ENCODE peak calls at places on chromosomes 6 and 20, in ten cellular contexts. Y, M, D, K, T, W, E, F, L and P are unnamed samples.

GRCh38 chr20:17967595-17968365 is 814 bp downstream of the SNX5 start:
- DNase-seq in K (no peak), D (no peak), L (no peak), M (no peak), T (peak; percentile 43), Y (no peak), W (peak; percentile 63), F (no peak), E (peak; percentile 49), P (no peak)

GRCh38 chr20:46978871-46979536 is 84.4 kb downstream of the EYA2 start:
- DNase-seq in Y (no peak), L (no peak), E (no peak), D (no peak), T (no peak), W (no peak), M (no peak), K (no peak), F (no peak), P (no peak)

GRCh38 chr6:15534970-15535369 is 127.9 kb downstream of the DTNBP1 start:
- DNase-seq in W (no peak), M (no peak), D (no peak), F (no peak), K (no peak), Y (no peak), E (no peak), T (no peak), L (no peak), P (no peak)

GRCh38 chr6:45327956-45328522 is at the start of gene RUNX2:
- DNase-seq in D (no peak), F (no peak), T (no peak), K (no peak), E (no peak), M (no peak), W (peak; percentile 87), Y (no peak), L (no peak), P (no peak)

GRCh38 chr6:24982231-24982630 is 46.5 kb upstream of the RIPOR2 start:
- DNase-seq in L (no peak), F (no peak), W (peak; percentile 54), E (no peak), Y (no peak), T (no peak), M (no peak), D (no peak), K (no peak), P (no peak)

GRCh38 chr6:56933650-56934049 is 21.3 kb upstream of the BEND6 start:
- DNase-seq in T (no peak), E (no peak), W (no peak), F (no peak), M (no peak), K (no peak), D (no peak), Y (no peak), L (no peak), P (no peak)

GRCh38 chr20:51800769-51801219 is 1.5 kb downstream of the SALL4 start:
- DNase-seq in F (no peak), K (no peak), E (peak; percentile 22), Y (no peak), T (peak; percentile 28), L (no peak), D (peak; percentile 74), W (no peak), M (no peak), P (no peak)

GRCh38 chr6:12969933-12970332 is 253.4 kb downstream of the PHACTR1 start:
- DNase-seq in Y (no peak), W (no peak), D (no peak), E (no peak), M (no peak), L (no peak), F (no peak), K (no peak), T (no peak), P (no peak)

GRCh38 chr20:14882157-14882556 is 544.7 kb upstream of the FLRT3 start:
- DNase-seq in F (no peak), K (no peak), W (no peak), D (no peak), M (no peak), T (no peak), E (no peak), L (no peak), Y (no peak), P (no peak)

GRCh38 chr6:32741203-32741960 is at the start of gene HLA-DQA2:
- DNase-seq in F (no peak), M (no peak), D (no peak), L (no peak), K (no peak), Y (no peak), W (no peak), T (no peak), E (no peak), P (no peak)

GRCh38 chr6:38730136-38730862 is 15.2 kb downstream of the DNAH8 start:
- DNase-seq in E (no peak), F (no peak), Y (no peak), D (no peak), W (no peak), L (no peak), T (no peak), K (no peak), M (no peak), P (no peak)

GRCh38 chr6:170177383-170178265 is 113.3 kb downstream of the DLL1 start:
- DNase-seq in E (peak; percentile 18), T (no peak), W (no peak), F (no peak), D (no peak), K (no peak), L (no peak), Y (no peak), M (no peak), P (no peak)

GRCh38 chr20:24938498-24938897 is 10.6 kb upstream of the CST7 start:
- DNase-seq in L (no peak), F (no peak), T (no peak), Y (no peak), E (no peak), K (no peak), D (no peak), W (no peak), M (no peak), P (no peak)

GRCh38 chr6:26129656-26130055 is 42.4 kb downstream of the HFE start:
- DNase-seq in D (no peak), M (no peak), T (no peak), F (no peak), W (peak; percentile 52), Y (no peak), L (no peak), K (no peak), E (no peak), P (no peak)

GRCh38 chr6:167847936-167848335 is 21.2 kb downstream of the AFDN start:
- DNase-seq in Y (no peak), L (no peak), K (no peak), E (no peak), D (no peak), T (no peak), F (no peak), W (no peak), M (no peak), P (no peak)

GRCh38 chr6:167845856-167846255 is 19.1 kb downstream of the AFDN start:
- DNase-seq in F (no peak), Y (no peak), L (no peak), M (no peak), W (no peak), D (no peak), K (no peak), E (no peak), T (no peak), P (no peak)

GRCh38 chr6:167849846-167850459 is 23.2 kb downstream of the AFDN start:
- DNase-seq in E (no peak), L (no peak), T (peak; percentile 4), K (no peak), D (peak; percentile 70), W (no peak), F (no peak), Y (no peak), M (no peak), P (no peak)

GRCh38 chr6:167848783-167849182 is 22.1 kb downstream of the AFDN start:
- DNase-seq in F (no peak), M (no peak), W (no peak), T (no peak), L (no peak), Y (no peak), E (no peak), K (no peak), D (no peak), P (no peak)

DNA sequence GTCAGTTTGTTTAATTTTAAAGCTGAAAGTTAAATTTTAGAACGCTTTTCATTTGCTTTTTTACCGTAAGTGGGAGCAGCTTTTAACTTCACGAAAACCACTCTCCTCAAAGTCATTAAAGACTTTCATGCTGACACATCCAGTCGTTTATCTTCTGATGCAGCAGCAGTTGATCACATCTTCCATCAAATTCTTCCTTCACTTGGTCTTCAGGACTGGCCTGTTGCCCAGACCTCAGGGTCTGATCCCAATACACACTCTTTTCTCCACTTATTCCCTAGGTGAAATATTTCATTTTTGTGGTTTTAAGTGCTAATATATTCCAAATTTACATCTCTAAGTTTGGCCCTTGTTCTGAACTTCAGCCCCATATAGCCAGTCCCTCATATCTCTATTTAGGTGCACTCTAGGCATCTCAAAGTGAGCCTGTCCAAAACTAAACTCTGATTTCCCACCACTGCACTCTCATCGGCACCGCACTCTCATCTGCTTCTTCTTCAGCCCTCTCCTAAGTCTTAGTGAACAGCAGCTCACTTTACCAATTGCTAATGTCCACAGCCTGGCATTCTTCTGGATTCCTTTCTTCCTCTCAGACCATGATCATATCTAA is 20.4 kb downstream of the AFDN start:
- DNase-seq in D (no peak), K (no peak), W (no peak), M (no peak), T (no peak), F (no peak), L (no peak), Y (no peak), E (no peak), P (no peak)
- H3K4me1 ChIP-seq in D (peaks cover 60% of the 10 kb centered on the region), K (peaks cover 31% of the 10 kb centered on the region), W (peaks cover 4% of the 10 kb centered on the region), M (peaks cover 20% of the 10 kb centered on the region), T (peaks cover 41% of the 10 kb centered on the region), F (no peaks in the 10 kb centered on the region), L (no peaks in the 10 kb centered on the region), Y (no peaks in the 10 kb centered on the region), E (no peaks in the 10 kb centered on the region), P (peaks cover 5% of the 10 kb centered on the region)

GRCh38 chr20:34013532-34013931 is 19.8 kb downstream of the RALY start:
- DNase-seq in W (no peak), Y (no peak), L (no peak), T (no peak), M (no peak), E (no peak), K (no peak), F (no peak), D (no peak), P (no peak)
- H3K4me1 ChIP-seq in W (peaks cover 14% of the 10 kb centered on the region), Y (peaks cover 79% of the 10 kb centered on the region), L (peaks cover 95% of the 10 kb centered on the region), T (peaks cover 20% of the 10 kb centered on the region), M (peaks cover 88% of the 10 kb centered on the region), E (peaks cover 28% of the 10 kb centered on the region), K (peaks cover 97% of the 10 kb centered on the region), F (peaks cover 74% of the 10 kb centered on the region), D (peaks cover 5% of the 10 kb centered on the region), P (peaks cover 7% of the 10 kb centered on the region)

GRCh38 chr20:32478576-32478975 is 106.6 kb downstream of the NOL4L start:
- DNase-seq in F (no peak), Y (no peak), D (no peak), W (no peak), T (no peak), L (no peak), M (no peak), K (no peak), E (no peak), P (no peak)
- H3K4me1 ChIP-seq in F (peaks cover 33% of the 10 kb centered on the region), Y (peaks cover 68% of the 10 kb centered on the region), D (peaks cover 72% of the 10 kb centered on the region), W (peaks cover 38% of the 10 kb centered on the region), T (peaks cover 54% of the 10 kb centered on the region), L (peaks cover 64% of the 10 kb centered on the region), M (peaks cover 17% of the 10 kb centered on the region), K (peaks cover 67% of the 10 kb centered on the region), E (peaks cover 53% of the 10 kb centered on the region), P (peaks cover 25% of the 10 kb centered on the region)

GRCh38 chr20:36849333-36850065 is 26.4 kb upstream of the TLDC2 start:
- DNase-seq in W (no peak), F (no peak), K (no peak), Y (no peak), L (no peak), D (no peak), M (no peak), T (no peak), E (no peak), P (no peak)
- H3K4me1 ChIP-seq in W (peaks cover 26% of the 10 kb centered on the region), F (no peaks in the 10 kb centered on the region), K (peaks cover 90% of the 10 kb centered on the region), Y (peaks cover 5% of the 10 kb centered on the region), L (no peaks in the 10 kb centered on the region), D (peaks cover 18% of the 10 kb centered on the region), M (peaks cover 16% of the 10 kb centered on the region), T (peaks cover 30% of the 10 kb centered on the region), E (peaks cover 4% of the 10 kb centered on the region), P (no peaks in the 10 kb centered on the region)